ENCODE peak calls at places on chromosomes 2 and 18, in eight cellular contexts. F, P, I, U, W, X, K and A are unnamed samples.

GRCh38 chr2:183078467-183079334 is at the start of gene DUSP19:
- DNase-seq in F (peak), P (peak), I (peak), U (peak), W (peak), X (peak), K (peak), A (peak)

GRCh38 chr18:63994783-63995399 is 25.0 kb downstream of the SERPINB8 start:
- DNase-seq in F (peak), P (peak), I (no peak), U (peak), W (peak), X (peak), K (no peak), A (no peak)

GRCh38 chr2:234979204-234980167 is 27.7 kb downstream of the SH3BP4 start:
- DNase-seq in F (no peak), P (no peak), I (no peak), U (no peak), W (no peak), X (no peak), K (no peak), A (no peak)

GRCh38 chr2:239912171-239912937 is 112.8 kb downstream of the NDUFA10 start:
- DNase-seq in F (no peak), P (no peak), I (no peak), U (no peak), W (no peak), X (peak), K (peak), A (no peak)

GRCh38 chr2:153059338-153060052 is 341.1 kb downstream of the ARL6IP6 start:
- DNase-seq in F (no peak), P (peak), I (peak), U (no peak), W (peak), X (no peak), K (no peak), A (no peak)

GRCh38 chr18:30999887-31000628 is 42.5 kb downstream of the DSC3 start:
- DNase-seq in F (no peak), P (peak), I (no peak), U (no peak), W (no peak), X (no peak), K (no peak), A (no peak)

GRCh38 chr2:120540719-120541552 is 194.7 kb upstream of the GLI2 start:
- DNase-seq in F (no peak), P (no peak), I (no peak), U (no peak), W (no peak), X (no peak), K (no peak), A (no peak)

GRCh38 chr2:171084128-171084527 is 76.6 kb downstream of the TLK1 start:
- DNase-seq in F (no peak), P (no peak), I (no peak), U (peak), W (no peak), X (no peak), K (no peak), A (no peak)

GRCh38 chr2:96407919-96408550 is 72.5 kb downstream of the NCAPH start:
- DNase-seq in F (no peak), P (no peak), I (no peak), U (no peak), W (no peak), X (no peak), K (no peak), A (no peak)

GRCh38 chr18:55265130-55265675 is 305.9 kb upstream of the CCDC68 start:
- DNase-seq in F (no peak), P (no peak), I (no peak), U (no peak), W (no peak), X (no peak), K (no peak), A (no peak)

GRCh38 chr2:236910966-236911495 is 174.7 kb upstream of the COPS8 start:
- DNase-seq in F (no peak), P (no peak), I (no peak), U (no peak), W (no peak), X (no peak), K (no peak), A (no peak)

GRCh38 chr18:7548226-7548625 is 18.9 kb upstream of the PTPRM start:
- DNase-seq in F (no peak), P (no peak), I (no peak), U (no peak), W (no peak), X (no peak), K (no peak), A (no peak)

GRCh38 chr2:12725238-12726187 is 8.8 kb downstream of the TRIB2 start:
- DNase-seq in F (no peak), P (no peak), I (no peak), U (no peak), W (no peak), X (peak), K (no peak), A (no peak)

GRCh38 chr2:34365937-34366336 is 766.8 kb upstream of the FAM98A start:
- DNase-seq in F (no peak), P (peak), I (no peak), U (no peak), W (no peak), X (no peak), K (no peak), A (peak)

GRCh38 chr2:19744456-19744855 is 157.3 kb downstream of the TTC32 start:
- DNase-seq in F (no peak), P (no peak), I (no peak), U (no peak), W (no peak), X (no peak), K (no peak), A (no peak)

GRCh38 chr18:57833441-57834101 is 30.5 kb upstream of the ATP8B1 start:
- DNase-seq in F (no peak), P (peak), I (no peak), U (peak), W (no peak), X (no peak), K (no peak), A (no peak)

GRCh38 chr2:235746257-235746934 is 252.6 kb downstream of the AGAP1 start:
- DNase-seq in F (peak), P (peak), I (peak), U (peak), W (peak), X (peak), K (no peak), A (peak)

GRCh38 chr2:217940261-217941220 is 62.3 kb downstream of the TNS1 start:
- DNase-seq in F (no peak), P (no peak), I (no peak), U (no peak), W (no peak), X (no peak), K (peak), A (no peak)

GRCh38 chr2:201127570-201127969 is 11.6 kb downstream of the CFLAR start:
- DNase-seq in F (no peak), P (no peak), I (no peak), U (peak), W (no peak), X (no peak), K (no peak), A (no peak)

GRCh38 chr2:201129044-201129505 is 13.1 kb downstream of the CFLAR start:
- DNase-seq in F (no peak), P (no peak), I (no peak), U (peak), W (no peak), X (peak), K (no peak), A (no peak)

GRCh38 chr2:201127128-201127521 is 11.2 kb downstream of the CFLAR start:
- DNase-seq in F (no peak), P (no peak), I (no peak), U (no peak), W (no peak), X (no peak), K (no peak), A (no peak)

GRCh38 chr2:201130524-201131186 is 14.7 kb downstream of the CFLAR start:
- DNase-seq in F (no peak), P (peak), I (no peak), U (peak), W (no peak), X (no peak), K (no peak), A (no peak)

GRCh38 chr2:201126308-201127127 is 10.6 kb downstream of the CFLAR start:
- DNase-seq in F (no peak), P (no peak), I (no peak), U (peak), W (no peak), X (no peak), K (no peak), A (no peak)
- H3K4me3 ChIP-seq in F (no peak), P (no peak), I (no peak), U (peak), W (no peak), X (peak), K (no peak), A (peak)

GRCh38 chr2:28926837-28927236 is 32.4 kb downstream of the WDR43 start:
- DNase-seq in F (no peak), P (no peak), I (no peak), U (no peak), W (no peak), X (no peak), K (no peak), A (no peak)
- TF ChIP-seq POLR2AphosphoS5 in F (no peak), P (no peak), I (no peak), U (no peak), W (no peak), X (no peak), K (no peak), A (no peak)

GRCh38 chr2:160388464-160389263 is 104.9 kb downstream of the RBMS1 start:
- DNase-seq in F (peak), P (peak), I (no peak), U (no peak), W (no peak), X (peak), K (peak), A (no peak)
- H3K27ac ChIP-seq in F (peak), P (no peak), I (peak), U (no peak), W (no peak), X (peak), K (peak), A (no peak)

GRCh38 chr2:47339745-47340541 is 63.0 kb upstream of the MSH2 start:
- DNase-seq in F (no peak), P (no peak), I (peak), U (no peak), W (peak), X (peak), K (no peak), A (no peak)

GRCh38 chr2:47336259-47337238 is 66.4 kb upstream of the MSH2 start:
- DNase-seq in F (no peak), P (peak), I (no peak), U (peak), W (no peak), X (no peak), K (no peak), A (no peak)

GRCh38 chr2:47334356-47335136 is 68.4 kb upstream of the MSH2 start:
- DNase-seq in F (no peak), P (peak), I (no peak), U (peak), W (no peak), X (no peak), K (no peak), A (no peak)
- H3K4me3 ChIP-seq in F (no peak), P (no peak), I (no peak), U (peak), W (no peak), X (no peak), K (no peak), A (no peak)

GRCh38 chr2:203400805-203401585 is 72.8 kb downstream of the ABI2 start:
- DNase-seq in F (no peak), P (no peak), I (no peak), U (no peak), W (no peak), X (no peak), K (no peak), A (no peak)
- TF ChIP-seq POLR2AphosphoS5 in F (no peak), P (no peak), I (no peak), U (no peak), W (no peak), X (no peak), K (no peak), A (no peak)